ENCODE peak calls at places on chromosomes 16 and 17, in six cellular contexts. U is effector memory CD4-positive, alpha-beta T cell; E is esophagus squamous epithelium; P is foreskin fibroblast; Z is fibroblast of lung; D is GM06990. V is an unnamed sample.

GRCh38 chr16:87160218-87160617 is 157.0 kb downstream of the C16orf95 start:
- DNase-seq in D (no peak), E (no peak), P (no peak), U (no peak), Z (peak; percentile 5), V (no peak)

GRCh38 chr17:62760059-62760887 is 47.8 kb downstream of the MARCHF10 start:
- DNase-seq in D (no peak), U (no peak), P (peak; percentile 33), E (no peak), Z (peak; percentile 73), V (no peak)

GRCh38 chr16:75247249-75247648 is 4.2 kb downstream of the BCAR1 start:
- DNase-seq in P (no peak), Z (no peak), D (no peak), E (no peak), U (no peak), V (no peak)

GRCh38 chr17:7448461-7448860 is 3.6 kb downstream of the CHRNB1 start:
- DNase-seq in U (no peak), Z (no peak), D (no peak), P (no peak), E (no peak), V (no peak)

GRCh38 chr16:77805403-77805802 is 17.0 kb downstream of the VAT1L start:
- DNase-seq in U (no peak), P (no peak), E (no peak), Z (no peak), D (no peak), V (no peak)

GRCh38 chr16:67482260-67482924 is 955 bp downstream of the AGRP start:
- DNase-seq in E (no peak), P (no peak), U (no peak), Z (no peak), D (no peak), V (no peak)

GRCh38 chr16:63976345-63976744 is 1145.5 kb downstream of the CDH11 start:
- DNase-seq in Z (no peak), P (no peak), U (no peak), D (no peak), E (no peak), V (no peak)

GRCh38 chr17:59420901-59421300 is 89.4 kb downstream of the YPEL2 start:
- DNase-seq in D (no peak), E (no peak), P (no peak), Z (no peak), U (no peak), V (no peak)

GRCh38 chr16:67104845-67105244 is 4.9 kb upstream of the PHAF1 start:
- DNase-seq in U (no peak), P (no peak), E (no peak), Z (no peak), D (no peak), V (no peak)

GRCh38 chr17:28178800-28179199 is 136.3 kb downstream of the NLK start:
- DNase-seq in U (no peak), Z (no peak), E (no peak), D (no peak), P (no peak), V (no peak)

GRCh38 chr17:60554377-60554788 is 28.3 kb upstream of the APPBP2 start:
- DNase-seq in E (no peak), D (no peak), Z (peak; percentile 94), U (no peak), P (peak; percentile 82), V (peak; percentile 98)

GRCh38 chr17:67266496-67266895 is 21.5 kb upstream of the HELZ start:
- DNase-seq in Z (no peak), D (no peak), P (no peak), E (no peak), U (no peak), V (no peak)

GRCh38 chr16:30054959-30055553 is 10.5 kb upstream of the ALDOA start:
- DNase-seq in U (no peak), P (no peak), Z (no peak), D (peak; percentile 55), E (no peak), V (no peak)

GRCh38 chr17:45144199-45145034 is 3.9 kb upstream of the HEXIM1 start:
- DNase-seq in D (no peak), U (no peak), Z (no peak), P (no peak), E (no peak), V (no peak)

GRCh38 chr17:59399914-59400313 is 68.5 kb downstream of the YPEL2 start:
- DNase-seq in P (no peak), U (no peak), D (no peak), Z (no peak), E (no peak), V (no peak)

GRCh38 chr16:71474864-71475263 is 12.8 kb upstream of the ZNF23 start:
- DNase-seq in E (no peak), P (peak; percentile 93), D (no peak), Z (peak; percentile 78), U (no peak), V (no peak)

GRCh38 chr16:57807968-57808528 is 5.8 kb upstream of the KIFC3 start:
- DNase-seq in D (peak; percentile 57), P (peak; percentile 73), E (no peak), U (peak; percentile 45), Z (peak; percentile 59), V (peak; percentile 50)
- H3K4me3 ChIP-seq in D (no peak overlapping the region), P (peak overlapping the region; percentile 5), E (no peak overlapping the region), U (no peak overlapping the region), Z (peak overlapping the region; percentile 9), V (peak overlapping the region; percentile 7)

DNA sequence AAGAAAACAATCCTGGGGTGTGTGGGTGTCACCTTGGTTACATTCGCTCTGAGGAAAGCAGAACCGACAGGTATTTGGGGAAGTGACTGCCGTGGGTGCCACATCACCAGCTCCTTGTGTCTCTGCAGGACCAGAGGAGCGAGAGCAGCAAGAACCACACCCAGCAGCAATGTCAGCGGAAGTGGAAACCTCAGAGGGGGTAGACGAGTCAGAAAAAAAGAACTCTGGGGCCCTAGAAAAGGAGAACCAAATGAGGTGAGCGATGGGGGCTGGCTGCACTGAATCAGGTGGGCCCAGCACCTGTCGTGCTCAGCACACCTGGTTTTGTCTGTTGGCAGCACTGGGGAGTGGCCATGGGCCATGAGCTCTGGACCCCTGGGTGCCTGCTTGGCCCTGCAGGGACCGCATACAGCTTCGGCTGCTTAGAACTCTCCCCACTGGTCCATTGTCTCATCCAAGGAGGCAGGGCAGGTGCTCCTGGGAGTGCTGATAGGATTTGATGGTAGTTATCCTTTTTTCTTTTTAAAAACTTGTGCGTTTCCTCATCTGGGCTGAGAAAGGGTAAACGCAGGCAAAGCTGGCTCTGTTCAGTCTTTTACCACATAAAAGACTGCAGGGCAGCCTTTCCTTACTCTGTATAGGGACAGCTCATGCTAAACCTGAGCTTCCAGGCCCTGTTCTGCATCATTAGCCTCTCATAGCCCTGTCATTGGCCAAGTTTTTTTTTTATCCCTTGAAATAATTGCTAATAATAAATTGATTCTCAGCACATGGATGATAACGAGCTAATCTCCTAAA is 29.4 kb downstream of the HMOX2 start:
- DNase-seq in P (no peak), Z (no peak), E (no peak), D (peak; percentile 76), U (peak; percentile 62), V (no peak)
- H3K4me3 ChIP-seq in P (no peak overlapping the region), Z (no peak overlapping the region), E (no peak overlapping the region), D (peak overlapping the region; percentile 23), U (peak overlapping the region; percentile 23), V (no peak overlapping the region)

DNA sequence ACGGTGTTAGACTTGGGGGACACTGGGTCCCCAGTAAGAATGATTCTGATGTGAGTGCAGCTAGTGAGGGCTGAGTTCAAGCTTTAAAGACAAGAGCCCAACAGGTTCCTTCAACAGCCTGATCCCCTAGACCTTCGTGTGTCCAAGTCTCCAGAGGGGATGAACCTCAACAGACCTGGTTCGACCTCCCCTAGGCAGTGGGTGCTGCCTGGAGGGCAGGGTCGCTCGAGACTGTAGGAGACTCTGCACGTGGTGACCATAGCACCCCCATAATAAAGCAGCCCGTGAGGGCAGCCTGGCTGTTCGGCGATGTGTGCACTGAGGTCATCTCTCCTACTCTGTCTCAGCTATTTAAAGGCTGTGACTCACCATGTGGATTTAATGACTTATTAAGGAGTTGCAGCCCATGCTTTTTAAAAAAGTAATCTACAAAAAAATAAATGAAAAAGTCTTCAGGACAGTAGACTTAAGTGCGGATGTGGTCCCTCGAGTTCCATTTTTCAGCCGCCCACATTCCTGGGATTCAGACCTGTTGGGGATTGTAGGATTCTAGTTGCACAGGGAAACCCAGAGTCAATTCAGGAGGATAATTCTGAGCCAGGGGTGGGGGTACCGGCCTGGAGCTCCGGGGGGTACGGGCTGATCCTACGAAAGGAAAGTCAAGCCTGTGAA is 23.4 kb upstream of the METRNL start:
- DNase-seq in U (no peak), D (no peak), E (no peak), Z (peak; percentile 82), P (peak; percentile 81), V (peak; percentile 74)
- H3K4me3 ChIP-seq in U (no peak overlapping the region), D (no peak overlapping the region), E (no peak overlapping the region), Z (no peak overlapping the region), P (no peak overlapping the region), V (no peak overlapping the region)

GRCh38 chr16:81493755-81494433 is 49.3 kb downstream of the CMIP start:
- DNase-seq in P (peak; percentile 95), D (no peak), Z (peak; percentile 76), U (peak; percentile 10), E (no peak), V (peak; percentile 80)

GRCh38 chr16:81494888-81495287 is 50.3 kb downstream of the CMIP start:
- DNase-seq in E (no peak), D (no peak), P (no peak), U (no peak), Z (no peak), V (no peak)

GRCh38 chr16:81496742-81497141 is 52.1 kb downstream of the CMIP start:
- DNase-seq in Z (no peak), U (no peak), P (no peak), D (no peak), E (no peak), V (no peak)

GRCh38 chr16:81494434-81494806 is 49.8 kb downstream of the CMIP start:
- DNase-seq in P (no peak), Z (no peak), E (no peak), U (no peak), D (no peak), V (no peak)

DNA sequence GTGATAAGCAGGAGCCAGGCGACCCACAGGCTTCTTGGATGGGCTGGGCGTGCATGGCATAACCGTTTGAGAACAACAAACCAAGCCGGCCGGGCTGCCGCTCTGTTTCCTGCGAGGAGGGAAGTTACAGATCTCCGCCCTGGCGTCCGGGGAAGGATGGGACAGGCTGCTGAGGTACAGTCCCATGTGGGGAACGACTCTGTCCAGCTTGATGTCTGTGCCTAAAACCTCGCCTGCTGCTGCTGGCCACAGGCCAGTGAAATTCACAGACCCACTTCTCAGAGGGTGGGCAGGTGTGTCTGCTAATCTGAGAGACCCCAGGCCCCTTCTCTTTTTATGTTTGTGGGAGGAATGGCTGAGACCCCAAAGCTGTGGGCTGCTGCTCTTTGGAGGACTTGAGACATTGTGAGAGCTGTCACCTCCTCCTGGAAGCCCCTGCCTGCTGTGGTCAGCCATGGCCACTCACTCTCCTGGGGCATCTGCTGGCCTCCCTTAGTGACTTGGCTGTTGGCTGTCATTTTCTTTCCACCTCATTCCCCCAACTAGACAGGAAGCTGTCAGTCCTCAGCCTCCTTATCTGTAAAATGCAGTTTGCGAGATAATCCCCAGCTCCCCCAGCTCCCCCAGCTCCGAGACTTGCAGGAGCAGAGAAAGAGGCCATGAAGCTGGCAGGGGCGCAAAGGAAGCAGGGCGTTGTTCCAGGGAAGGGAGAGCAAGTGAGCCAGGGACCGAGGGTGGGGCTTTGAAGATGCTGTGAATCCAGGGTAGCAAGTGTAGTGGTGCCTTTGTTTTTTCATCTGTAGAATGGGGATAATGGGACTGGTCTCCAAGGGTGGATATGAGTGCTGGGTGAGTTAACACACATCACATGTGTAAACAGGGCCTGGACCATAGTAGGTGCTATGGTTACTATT is 51.0 kb downstream of the CMIP start:
- DNase-seq in Z (no peak), E (no peak), D (no peak), U (no peak), P (no peak), V (no peak)
- H3K4me3 ChIP-seq in Z (no peak overlapping the region), E (no peak overlapping the region), D (no peak overlapping the region), U (no peak overlapping the region), P (no peak overlapping the region), V (no peak overlapping the region)